ENCODE peak calls at places on chromosomes 5 and 9, in four cellular contexts. X is HepG2, C is K562, H is A549. V is an unnamed sample.

GRCh38 chr9:124721109-124721850 is 49.8 kb downstream of the NR6A1 start:
- DNase-seq in X (peak), C (no peak), H (no peak), V (no peak)

GRCh38 chr5:68246802-68247201 is 31.2 kb downstream of the PIK3R1 start:
- DNase-seq in X (no peak), C (peak), H (no peak), V (no peak)

GRCh38 chr9:27247756-27248155 is 49.2 kb downstream of the EQTN start:
- DNase-seq in X (peak), C (peak), H (peak), V (peak)

GRCh38 chr5:82225525-82226172 is 52.5 kb downstream of the RPS23 start:
- DNase-seq in X (peak), C (peak), H (peak), V (peak)

GRCh38 chr9:21801683-21802417 is 586 bp upstream of the MTAP start:
- DNase-seq in X (peak), C (no peak), H (peak), V (no peak)

GRCh38 chr5:29143266-29143665 is 2050.2 kb upstream of the CDH6 start:
- DNase-seq in X (no peak), C (no peak), H (no peak), V (no peak)

GRCh38 chr9:78278801-78279200 is 18.1 kb upstream of the PSAT1 start:
- DNase-seq in X (no peak), C (no peak), H (no peak), V (no peak)

GRCh38 chr5:175035882-175036533 is 311.6 kb downstream of the MSX2 start:
- DNase-seq in X (no peak), C (no peak), H (peak), V (no peak)

GRCh38 chr5:150496534-150496933 is 11.4 kb upstream of the NDST1 start:
- DNase-seq in X (no peak), C (no peak), H (no peak), V (no peak)

GRCh38 chr9:25261445-25261844 is 416.8 kb downstream of the TUSC1 start:
- DNase-seq in X (no peak), C (no peak), H (no peak), V (no peak)
- TF ChIP-seq CTCF in X (no peak), C (no peak), H (no peak), V (no peak)

DNA sequence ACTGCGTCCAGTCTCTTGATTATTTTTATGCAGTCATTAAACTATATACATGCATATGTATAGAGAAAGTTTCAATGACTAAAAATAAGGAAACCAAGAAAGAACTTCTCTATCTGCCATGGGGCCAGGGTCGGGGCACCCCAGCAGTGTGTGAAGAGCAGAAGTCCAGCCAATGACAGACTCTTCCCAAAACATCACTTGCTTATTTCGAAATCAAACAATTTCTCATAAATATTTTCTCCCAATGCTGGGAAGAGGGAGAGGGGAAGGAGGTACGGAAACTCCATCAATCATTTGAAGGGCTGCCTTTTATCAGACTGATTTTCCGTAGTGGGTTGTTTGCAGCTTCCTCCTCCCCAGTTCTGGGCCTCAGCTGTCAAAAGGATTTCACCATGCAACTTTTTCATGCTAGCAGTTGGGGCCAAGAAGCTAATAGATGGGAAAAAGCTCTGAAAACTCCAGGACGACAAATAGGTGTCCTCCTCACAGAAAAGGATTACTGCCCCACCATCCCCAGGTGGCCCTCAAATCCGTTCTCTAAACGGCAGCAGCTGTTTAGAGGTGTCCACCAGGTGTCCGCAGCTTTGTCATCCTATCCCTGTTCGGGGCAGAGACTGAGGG is 617 bp upstream of the FPGS start:
- DNase-seq in X (no peak), C (no peak), H (no peak), V (peak)
- H3K4me3 ChIP-seq in X (peak), C (peak), H (peak), V (peak)

DNA sequence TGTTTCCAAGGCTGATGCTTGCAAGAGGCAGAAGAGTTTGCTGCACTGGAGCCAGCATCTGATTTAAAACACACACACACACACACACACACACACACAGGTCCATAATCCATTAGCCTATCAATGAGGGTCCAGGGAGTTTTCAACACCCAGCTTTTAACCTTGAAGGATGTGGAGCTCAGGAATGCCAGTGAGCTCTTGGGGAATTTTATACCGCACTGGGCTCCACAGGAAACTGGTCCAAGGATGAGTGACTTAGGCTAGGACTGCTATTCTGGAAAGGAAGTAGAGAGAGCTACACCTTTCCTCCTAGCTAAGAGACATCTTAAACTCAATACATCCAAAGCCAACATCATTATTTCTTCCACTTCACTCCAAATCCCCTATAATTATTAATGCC is 942 bp upstream of the NRG2 start:
- DNase-seq in X (no peak), C (no peak), H (no peak), V (no peak)
- TF ChIP-seq MYC in X (no peak), C (no peak), H (no peak), V (no peak)

GRCh38 chr9:75979362-75979761 is 88.9 kb downstream of the PCSK5 start:
- DNase-seq in X (peak), C (no peak), H (peak), V (peak)
- TF ChIP-seq CTCF in X (peak), C (peak), H (peak), V (peak)

GRCh38 chr5:141384471-141385267 is 2.1 kb downstream of the PCDHGA7 start:
- DNase-seq in X (no peak), C (no peak), H (no peak), V (no peak)

GRCh38 chr5:141382469-141383294 is at the start of gene PCDHGA7:
- DNase-seq in X (no peak), C (peak), H (peak), V (peak)

GRCh38 chr5:141388661-141389060 is 1.2 kb downstream of the PCDHGB4 start:
- DNase-seq in X (no peak), C (no peak), H (no peak), V (no peak)

GRCh38 chr5:141383345-141383744 is 803 bp downstream of the PCDHGA7 start:
- DNase-seq in X (no peak), C (peak), H (peak), V (no peak)
- H3K4me3 ChIP-seq in X (no peak), C (no peak), H (peak), V (no peak)

GRCh38 chr5:140135127-140135526 is 9.4 kb downstream of the IGIP start:
- DNase-seq in X (no peak), C (no peak), H (no peak), V (no peak)

GRCh38 chr5:140130949-140131733 is 5.4 kb downstream of the IGIP start:
- DNase-seq in X (no peak), C (no peak), H (no peak), V (no peak)

GRCh38 chr5:140133514-140134167 is 7.9 kb downstream of the IGIP start:
- DNase-seq in X (no peak), C (no peak), H (no peak), V (no peak)

GRCh38 chr5:140134277-140134935 is 8.7 kb downstream of the IGIP start:
- DNase-seq in X (no peak), C (no peak), H (no peak), V (no peak)

DNA sequence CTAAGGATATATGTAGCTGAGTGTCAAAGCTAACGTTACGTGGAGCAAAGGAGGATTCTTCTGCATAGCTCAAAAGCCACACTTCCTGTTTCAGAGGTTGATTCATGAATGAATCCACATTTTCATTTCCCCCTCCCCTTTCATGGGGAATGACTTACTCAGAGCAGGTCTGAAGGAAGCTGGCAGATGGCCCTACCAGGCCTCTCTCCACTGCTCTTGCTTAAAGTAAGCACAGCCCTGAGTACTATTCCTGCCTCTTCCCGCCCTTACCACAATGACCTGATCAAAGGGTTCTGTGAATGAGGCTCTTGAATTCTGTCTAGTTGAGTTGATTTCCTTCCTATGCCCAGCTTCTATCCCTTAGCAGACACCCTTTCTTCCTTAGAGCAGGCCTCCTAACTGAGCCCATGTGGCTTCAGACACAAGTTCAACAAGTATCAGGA is 6.3 kb downstream of the IGIP start:
- DNase-seq in X (no peak), C (no peak), H (no peak), V (peak)
- TF ChIP-seq MYC in X (no peak), C (no peak), H (no peak), V (no peak)

GRCh38 chr9:134684375-134684723 is 42.7 kb downstream of the COL5A1 start:
- DNase-seq in X (no peak), C (no peak), H (no peak), V (no peak)
- TF ChIP-seq CTCF in X (no peak), C (no peak), H (no peak), V (no peak)

GRCh38 chr5:143002459-143003327 is 232.5 kb downstream of the ARHGAP26 start:
- DNase-seq in X (no peak), C (peak), H (peak), V (peak)

GRCh38 chr5:143003328-143003636 is 233.1 kb downstream of the ARHGAP26 start:
- DNase-seq in X (no peak), C (no peak), H (no peak), V (no peak)

GRCh38 chr5:142998316-142998862 is 228.2 kb downstream of the ARHGAP26 start:
- DNase-seq in X (no peak), C (no peak), H (no peak), V (no peak)

GRCh38 chr5:143004361-143004802 is 234.2 kb downstream of the ARHGAP26 start:
- DNase-seq in X (no peak), C (no peak), H (no peak), V (no peak)

GRCh38 chr5:143001764-143002351 is 231.7 kb downstream of the ARHGAP26 start:
- DNase-seq in X (no peak), C (no peak), H (no peak), V (peak)
- H3K4me3 ChIP-seq in X (no peak), C (no peak), H (no peak), V (peak)

GRCh38 chr5:138732933-138733332 is 20.3 kb upstream of the CTNNA1 start:
- DNase-seq in X (no peak), C (no peak), H (no peak), V (no peak)

GRCh38 chr5:138737494-138738265 is 15.5 kb upstream of the CTNNA1 start:
- DNase-seq in X (no peak), C (no peak), H (no peak), V (no peak)

GRCh38 chr5:138738399-138738798 is 14.8 kb upstream of the CTNNA1 start:
- DNase-seq in X (no peak), C (no peak), H (no peak), V (no peak)

GRCh38 chr5:138733509-138733908 is 19.7 kb upstream of the CTNNA1 start:
- DNase-seq in X (no peak), C (no peak), H (no peak), V (no peak)
- TF ChIP-seq MYC in X (no peak), C (no peak), H (no peak), V (no peak)

V was measured in NB4.